ENCODE peak calls at places on chromosomes 1 and 21, in five cellular contexts. B, I, J, K and N are unnamed samples.

GRCh38 chr1:201363455-201363854 is 14.0 kb downstream of the TNNT2 start:
- DNase-seq in J (no peak), B (peak; percentile 3), I (no peak), K (no peak), N (no peak)

GRCh38 chr1:156742017-156742416 is 1.1 kb upstream of the MRPL24 start:
- DNase-seq in J (no peak), I (no peak), K (no peak), B (no peak), N (no peak)

GRCh38 chr1:246769306-246769705 is 45.1 kb downstream of the SCCPDH start:
- DNase-seq in J (peak; percentile 75), I (no peak), K (no peak), B (no peak), N (no peak)

GRCh38 chr1:99820546-99820945 is 29.6 kb upstream of the AGL start:
- DNase-seq in I (peak; percentile 21), K (no peak), J (no peak), B (no peak), N (no peak)

GRCh38 chr1:8222789-8223188 is 95.1 kb upstream of the SLC45A1 start:
- DNase-seq in K (no peak), I (no peak), B (no peak), J (no peak), N (no peak)

GRCh38 chr1:68255301-68255700 is 23.0 kb upstream of the WLS start:
- DNase-seq in K (no peak), B (no peak), I (no peak), J (peak; percentile 61), N (no peak)

GRCh38 chr1:233364695-233365539 is 37.4 kb downstream of the MAP3K21 start:
- DNase-seq in J (peak; percentile 58), K (peak; percentile 36), B (no peak), I (no peak), N (no peak)

GRCh38 chr1:214332950-214333798 is 52.2 kb downstream of the SMYD2 start:
- DNase-seq in B (no peak), I (peak; percentile 4), K (no peak), J (peak; percentile 82), N (no peak)

GRCh38 chr1:25120286-25120685 is 112.0 kb downstream of the SYF2 start:
- DNase-seq in B (no peak), K (no peak), I (no peak), J (peak; percentile 37), N (no peak)

GRCh38 chr1:106615473-106615872 is 441.0 kb upstream of the PRMT6 start:
- DNase-seq in B (no peak), I (no peak), K (no peak), J (no peak), N (peak; percentile 32)

GRCh38 chr1:36863500-36863899 is 170.8 kb downstream of the GRIK3 start:
- DNase-seq in J (no peak), K (no peak), I (no peak), B (no peak), N (no peak)

GRCh38 chr1:235999259-235999925 is 65.5 kb downstream of the NID1 start:
- DNase-seq in I (peak; percentile 62), B (no peak), K (peak; percentile 83), J (peak; percentile 73), N (no peak)

GRCh38 chr1:84006574-84006973 is 7.6 kb upstream of the TTLL7 start:
- DNase-seq in I (no peak), B (no peak), J (no peak), K (no peak), N (no peak)

GRCh38 chr1:84698151-84698651 is 7.9 kb upstream of the SSX2IP start:
- DNase-seq in I (no peak), B (no peak), J (peak; percentile 89), K (no peak), N (no peak)

GRCh38 chr1:20380616-20381035 is 90.0 kb downstream of the VWA5B1 start:
- DNase-seq in J (peak; percentile 68), B (no peak), I (no peak), K (no peak), N (no peak)

GRCh38 chr1:201016943-201017827 is 6.3 kb downstream of the KIF21B start:
- DNase-seq in I (no peak), K (peak; percentile 31), J (no peak), B (peak; percentile 20), N (no peak)

GRCh38 chr1:65079941-65080340 is 68.1 kb upstream of the AK4 start:
- DNase-seq in J (no peak), K (no peak), I (no peak), B (no peak), N (no peak)

GRCh38 chr21:45281411-45282282 is 6.0 kb downstream of the POFUT2 start:
- DNase-seq in I (no peak), K (no peak), J (no peak), B (peak; percentile 42), N (peak; percentile 66)

GRCh38 chr1:39692152-39693064 is 1.2 kb upstream of the HPCAL4 start:
- DNase-seq in K (no peak), I (peak; percentile 26), B (peak; percentile 73), J (peak; percentile 16), N (no peak)

GRCh38 chr1:228109962-228110488 is 926 bp upstream of the MRPL55 start:
- DNase-seq in I (no peak), K (no peak), B (no peak), J (peak; percentile 39), N (no peak)

GRCh38 chr1:8813991-8814390 is 3.4 kb downstream of the RERE start:
- DNase-seq in I (no peak), B (no peak), K (no peak), J (peak; percentile 52), N (no peak)

GRCh38 chr1:86239490-86239889 is 82.9 kb upstream of the COL24A1 start:
- DNase-seq in I (no peak), K (no peak), B (no peak), J (no peak), N (no peak)

GRCh38 chr1:241219449-241219848 is 137.6 kb downstream of the RGS7 start:
- DNase-seq in K (no peak), J (no peak), B (no peak), I (no peak), N (no peak)

GRCh38 chr1:60196026-60196425 is 122.5 kb upstream of the C1orf87 start:
- DNase-seq in B (no peak), J (no peak), I (no peak), K (no peak), N (no peak)

GRCh38 chr1:37861151-37861550 is 1.8 kb upstream of the MTF1 start:
- DNase-seq in K (no peak), I (no peak), B (no peak), J (no peak), N (no peak)

GRCh38 chr1:36134805-36135339 is 9.8 kb upstream of the COL8A2 start:
- DNase-seq in I (no peak), B (no peak), K (peak; percentile 61), J (peak; percentile 88), N (peak; percentile 80)

GRCh38 chr1:170660874-170661645 is 2.9 kb upstream of the PRRX1 start:
- DNase-seq in J (peak; percentile 81), B (no peak), I (no peak), K (no peak), N (no peak)

GRCh38 chr21:25834376-25834775 is 99.6 kb downstream of the GABPA start:
- DNase-seq in J (no peak), I (no peak), K (no peak), B (no peak), N (peak; percentile 61)

GRCh38 chr1:152869808-152870419 is 8.2 kb upstream of the SMCP start:
- DNase-seq in K (no peak), B (peak; percentile 53), J (peak; percentile 79), I (peak; percentile 18), N (no peak)

GRCh38 chr1:25809283-25809926 is 9.4 kb downstream of the SELENON start:
- DNase-seq in K (no peak), I (no peak), J (no peak), B (no peak), N (no peak)

GRCh38 chr21:42562816-42563215 is 49.2 kb downstream of the SLC37A1 start:
- DNase-seq in K (no peak), I (no peak), J (no peak), B (peak; percentile 33), N (no peak)

GRCh38 chr1:94926915-94927404 is at the start of gene CNN3:
- DNase-seq in J (peak; percentile 98), I (peak; percentile 69), B (peak; percentile 94), K (peak; percentile 80), N (peak; percentile 90)

GRCh38 chr1:87473203-87473661 is 144.6 kb downstream of the LMO4 start:
- DNase-seq in I (no peak), B (no peak), J (no peak), K (peak; percentile 91), N (no peak)

DNA sequence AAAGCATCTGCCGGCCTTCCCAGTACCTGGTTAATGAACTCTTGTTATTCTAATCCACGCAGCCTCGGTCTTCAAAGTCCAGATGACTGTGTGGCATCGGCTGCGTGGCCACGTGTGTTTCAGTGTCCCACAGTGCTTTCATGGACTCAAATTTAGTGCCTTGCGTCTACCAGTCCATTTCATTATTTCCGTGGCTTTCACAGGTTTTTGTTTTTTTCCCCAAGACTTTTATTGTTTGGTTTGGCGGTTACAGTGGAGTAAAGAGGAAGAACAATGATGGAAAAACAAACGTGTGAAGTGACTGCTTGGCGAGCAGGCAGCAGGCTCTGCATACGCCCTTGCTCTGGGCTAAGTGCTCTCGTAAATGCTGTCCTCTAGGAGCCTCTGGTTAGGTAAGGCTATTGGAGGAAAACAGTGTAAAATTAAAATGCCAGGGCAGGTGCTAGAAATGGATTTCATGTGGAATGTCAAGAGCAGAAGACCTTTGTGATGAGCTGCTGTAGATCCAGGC is 536.2 kb downstream of the KIF26B start:
- DNase-seq in K (no peak), B (no peak), J (no peak), I (no peak), N (no peak)
- H3K27me3 ChIP-seq in K (peaks cover 75% of the 10 kb centered on the region), B (no peaks in the 10 kb centered on the region), J (no peaks in the 10 kb centered on the region), I (no peaks in the 10 kb centered on the region), N (no peaks in the 10 kb centered on the region)

GRCh38 chr1:22208973-22209378 is 66.1 kb upstream of the WNT4 start:
- DNase-seq in K (no peak), J (no peak), B (no peak), I (no peak), N (no peak)

GRCh38 chr1:22212400-22213233 is 69.7 kb upstream of the WNT4 start:
- DNase-seq in K (no peak), J (no peak), I (no peak), B (no peak), N (no peak)

GRCh38 chr1:22210176-22210575 is 67.3 kb upstream of the WNT4 start:
- DNase-seq in B (no peak), I (no peak), K (no peak), J (no peak), N (no peak)

GRCh38 chr1:22208265-22208972 is 65.5 kb upstream of the WNT4 start:
- DNase-seq in B (no peak), J (no peak), I (no peak), K (no peak), N (no peak)

GRCh38 chr1:22210636-22211035 is 67.7 kb upstream of the WNT4 start:
- DNase-seq in B (no peak), K (no peak), I (no peak), J (no peak), N (no peak)
- H3K27me3 ChIP-seq in B (peaks cover 58% of the 10 kb centered on the region), K (no peaks in the 10 kb centered on the region), I (peaks cover 56% of the 10 kb centered on the region), J (peaks cover 73% of the 10 kb centered on the region), N (peaks cover 21% of the 10 kb centered on the region)

DNA sequence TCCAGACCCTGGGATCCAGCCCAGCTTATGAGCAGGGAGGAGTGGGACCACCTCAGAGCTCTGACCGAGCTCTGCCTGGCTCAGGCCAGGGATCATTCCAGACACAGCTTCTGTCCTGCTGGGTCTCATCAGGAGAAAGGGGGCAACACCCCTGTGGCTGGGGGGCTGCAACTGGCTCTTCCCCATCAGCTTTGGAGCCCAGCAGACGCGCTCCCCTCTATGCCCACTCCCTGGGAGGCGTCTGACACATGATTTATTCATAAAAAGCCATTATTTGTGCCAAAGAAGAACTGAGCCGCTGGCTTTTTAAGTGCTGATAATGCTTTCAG is 24.9 kb downstream of the FOXO6 start:
- DNase-seq in B (no peak), K (no peak), J (no peak), I (no peak), N (no peak)
- H3K27me3 ChIP-seq in B (peaks cover 21% of the 10 kb centered on the region), K (no peaks in the 10 kb centered on the region), J (peaks cover 70% of the 10 kb centered on the region), I (peaks cover 43% of the 10 kb centered on the region), N (no peaks in the 10 kb centered on the region)

GRCh38 chr1:3725366-3725765 is 26.9 kb upstream of the CCDC27 start:
- DNase-seq in J (no peak), I (no peak), K (no peak), B (no peak), N (no peak)
- H3K27me3 ChIP-seq in J (peaks cover 22% of the 10 kb centered on the region), I (no peaks in the 10 kb centered on the region), K (peaks cover 6% of the 10 kb centered on the region), B (peaks cover 3% of the 10 kb centered on the region), N (no peaks in the 10 kb centered on the region)